ENCODE peak calls at places on chromosomes 6 and 20, in four cellular contexts. C, N, G and I are unnamed samples.

GRCh38 chr20:60020251-60020650 is 62.0 kb downstream of the CDH26 start:
- DNase-seq in N (no peak), G (no peak), C (no peak), I (no peak)

GRCh38 chr20:44106615-44107014 is 80.4 kb downstream of the JPH2 start:
- DNase-seq in C (no peak), G (no peak), N (no peak), I (no peak)

GRCh38 chr6:32920610-32921188 is 20.1 kb downstream of the HLA-DMB start:
- DNase-seq in G (no peak), C (no peak), N (no peak), I (no peak)

GRCh38 chr6:169800668-169801395 is 49.4 kb downstream of the ERMARD start:
- DNase-seq in N (peak; percentile 36), C (peak; percentile 72), G (peak; percentile 54), I (no peak)

GRCh38 chr6:16700202-16700997 is 60.9 kb downstream of the ATXN1 start:
- DNase-seq in N (no peak), G (no peak), C (no peak), I (no peak)

GRCh38 chr6:14144678-14145113 is 27.1 kb downstream of the CD83 start:
- DNase-seq in G (peak; percentile 61), C (peak; percentile 66), N (peak; percentile 50), I (peak; percentile 50)

GRCh38 chr6:12555267-12555666 is 161.3 kb upstream of the PHACTR1 start:
- DNase-seq in G (no peak), C (no peak), N (no peak), I (no peak)

GRCh38 chr6:87808005-87808757 is 106.1 kb upstream of the AKIRIN2 start:
- DNase-seq in C (no peak), G (no peak), N (no peak), I (peak; percentile 54)

GRCh38 chr20:60658661-60659060 is 593.4 kb upstream of the CDH4 start:
- DNase-seq in G (no peak), C (no peak), N (no peak), I (no peak)

GRCh38 chr6:113860165-113860955 is 3.2 kb downstream of the MARCKS start:
- DNase-seq in G (peak; percentile 38), N (peak; percentile 46), C (peak; percentile 58), I (peak; percentile 13)

GRCh38 chr6:11432713-11433450 is 104.7 kb upstream of the TMEM170B start:
- DNase-seq in G (no peak), N (no peak), C (no peak), I (no peak)

GRCh38 chr20:57999465-58000111 is 228.9 kb downstream of the ANKRD60 start:
- DNase-seq in G (no peak), N (peak; percentile 39), C (peak; percentile 72), I (no peak)

GRCh38 chr6:162124710-162125435 is 602.7 kb downstream of the PRKN start:
- DNase-seq in G (no peak), N (no peak), C (no peak), I (no peak)

GRCh38 chr20:53660947-53661381 is 67.3 kb upstream of the ZNF217 start:
- DNase-seq in C (no peak), G (no peak), N (no peak), I (no peak)

GRCh38 chr6:13574149-13574570 is 241 bp upstream of the SIRT5 start:
- DNase-seq in N (peak; percentile 90), C (peak; percentile 96), G (peak; percentile 94), I (peak; percentile 95)

GRCh38 chr6:161091972-161092701 is 100.6 kb downstream of the MAP3K4 start:
- DNase-seq in C (no peak), G (no peak), N (no peak), I (no peak)

GRCh38 chr6:106560966-106561740 is 68.1 kb downstream of the RTN4IP1 start:
- DNase-seq in C (no peak), N (no peak), G (no peak), I (no peak)

GRCh38 chr6:32488085-32488484 is 42.0 kb downstream of the HLA-DRB5 start:
- DNase-seq in G (no peak), C (no peak), N (no peak), I (no peak)

GRCh38 chr20:57440678-57441509 is 49.7 kb downstream of the RBM38 start:
- DNase-seq in C (peak; percentile 82), G (peak; percentile 72), N (peak; percentile 84), I (no peak)

GRCh38 chr6:136673571-136673970 is 118.7 kb downstream of the MAP3K5 start:
- DNase-seq in G (no peak), N (no peak), C (no peak), I (no peak)

GRCh38 chr6:31144296-31144969 is 5.6 kb upstream of the PSORS1C2 start:
- DNase-seq in C (peak; percentile 80), G (no peak), N (no peak), I (no peak)

GRCh38 chr6:23218751-23219150 is 649.4 kb downstream of the HDGFL1 start:
- DNase-seq in C (no peak), G (no peak), N (no peak), I (no peak)

GRCh38 chr6:35568967-35569606 is 56.4 kb upstream of the TULP1 start:
- DNase-seq in N (peak; percentile 73), G (no peak), C (peak; percentile 66), I (no peak)

GRCh38 chr20:655730-656624 is 3.0 kb upstream of the SRXN1 start:
- DNase-seq in G (no peak), C (no peak), N (no peak), I (no peak)

GRCh38 chr6:139337830-139338229 is 36.6 kb downstream of the CITED2 start:
- DNase-seq in G (peak; percentile 77), C (no peak), N (peak; percentile 32), I (no peak)

GRCh38 chr6:41682497-41682961 is 44.3 kb downstream of the MDFI start:
- DNase-seq in C (no peak), G (peak; percentile 31), N (no peak), I (no peak)

GRCh38 chr6:11929451-11929850 is 82.7 kb upstream of the HIVEP1 start:
- DNase-seq in G (no peak), N (no peak), C (no peak), I (no peak)

GRCh38 chr6:128507337-128508310 is 12.8 kb downstream of the PTPRK start:
- DNase-seq in N (no peak), G (no peak), C (no peak), I (no peak)

GRCh38 chr20:49446080-49446479 is 36.4 kb downstream of the KCNB1 start:
- DNase-seq in G (no peak), C (no peak), N (no peak), I (no peak)

GRCh38 chr20:5933802-5934436 is 16.4 kb downstream of the TRMT6 start:
- DNase-seq in G (no peak), N (no peak), C (no peak), I (peak; percentile 10)

GRCh38 chr6:17501442-17501841 is 98.7 kb upstream of the FAM8A1 start:
- DNase-seq in N (no peak), C (no peak), G (no peak), I (no peak)

GRCh38 chr20:40218296-40218955 is 470.6 kb downstream of the MAFB start:
- DNase-seq in N (no peak), C (no peak), G (no peak), I (peak; percentile 8)

GRCh38 chr6:146381486-146381885 is 162.1 kb upstream of the RAB32 start:
- DNase-seq in N (no peak), C (no peak), G (no peak), I (no peak)

GRCh38 chr6:130046711-130047439 is 28.5 kb downstream of the L3MBTL3 start:
- DNase-seq in N (no peak), G (no peak), C (no peak), I (no peak)

GRCh38 chr6:127866766-127867165 is 34.1 kb downstream of the THEMIS start:
- DNase-seq in G (no peak), N (no peak), C (no peak), I (no peak)

GRCh38 chr20:58871533-58872102 is 19.1 kb downstream of the GNAS start:
- DNase-seq in G (no peak), N (no peak), C (no peak), I (no peak)